ENCODE peak calls at places on chromosomes 11 and 22, in five cellular contexts. One of them, this sample, is unnamed.

GRCh38 chr11:44737686-44738085 is 10.9 kb downstream of the TSPAN18 start:
- DNase-seq in NCI-H2081: no peak
- DNase-seq in T-cell: no peak
- DNase-seq in hypothalamus: no peak
- DNase-seq in ovary: no peak
- DNase-seq in this sample: no peak

GRCh38 chr11:120516461-120517389 is 5.2 kb downstream of the GRIK4 start:
- DNase-seq in hypothalamus: no peak
- DNase-seq in ovary: no peak
- DNase-seq in T-cell: no peak
- DNase-seq in NCI-H2081: no peak
- DNase-seq in this sample: no peak

GRCh38 chr11:47248664-47249377 is at the start of gene ACP2:
- DNase-seq in ovary: peak; percentile 83
- DNase-seq in NCI-H2081: peak; percentile 87
- DNase-seq in T-cell: peak; percentile 79
- DNase-seq in hypothalamus: peak; percentile 87
- DNase-seq in this sample: peak; percentile 92

GRCh38 chr22:46010951-46011626 is 34.1 kb upstream of the WNT7B start:
- DNase-seq in NCI-H2081: no peak
- DNase-seq in ovary: no peak
- DNase-seq in T-cell: no peak
- DNase-seq in hypothalamus: peak; percentile 87
- DNase-seq in this sample: no peak

GRCh38 chr11:68014157-68014965 is 4.2 kb downstream of the ALDH3B1 start:
- DNase-seq in hypothalamus: no peak
- DNase-seq in NCI-H2081: no peak
- DNase-seq in T-cell: no peak
- DNase-seq in ovary: peak; percentile 51
- DNase-seq in this sample: no peak

GRCh38 chr22:42990131-42990838 is 24.7 kb downstream of the PACSIN2 start:
- DNase-seq in T-cell: no peak
- DNase-seq in hypothalamus: no peak
- DNase-seq in NCI-H2081: no peak
- DNase-seq in ovary: no peak
- DNase-seq in this sample: no peak

GRCh38 chr22:35192121-35192918 is 65.0 kb upstream of the HMGXB4 start:
- DNase-seq in NCI-H2081: no peak
- DNase-seq in ovary: no peak
- DNase-seq in T-cell: no peak
- DNase-seq in hypothalamus: no peak
- DNase-seq in this sample: no peak

GRCh38 chr11:91978747-91979146 is 245.9 kb upstream of the FAT3 start:
- DNase-seq in NCI-H2081: no peak
- DNase-seq in T-cell: no peak
- DNase-seq in hypothalamus: no peak
- DNase-seq in ovary: no peak
- DNase-seq in this sample: no peak

GRCh38 chr22:42743501-42743991 is 22.9 kb upstream of the A4GALT start:
- DNase-seq in ovary: peak; percentile 82
- DNase-seq in NCI-H2081: peak; percentile 10
- DNase-seq in T-cell: no peak
- DNase-seq in hypothalamus: no peak
- DNase-seq in this sample: no peak

GRCh38 chr22:40231618-40232313 is 54.0 kb downstream of the TNRC6B start:
- DNase-seq in NCI-H2081: no peak
- DNase-seq in ovary: no peak
- DNase-seq in hypothalamus: no peak
- DNase-seq in T-cell: no peak
- DNase-seq in this sample: no peak

GRCh38 chr11:77473001-77473800 is 693 bp downstream of the PAK1 start:
- DNase-seq in T-cell: peak; percentile 60
- DNase-seq in NCI-H2081: peak; percentile 28
- DNase-seq in ovary: peak; percentile 65
- DNase-seq in hypothalamus: no peak
- DNase-seq in this sample: peak; percentile 65

GRCh38 chr11:103601230-103601846 is 435.1 kb upstream of the DDI1 start:
- DNase-seq in NCI-H2081: peak; percentile 60
- DNase-seq in hypothalamus: peak; percentile 15
- DNase-seq in ovary: no peak
- DNase-seq in T-cell: peak; percentile 0
- DNase-seq in this sample: no peak

GRCh38 chr11:2293396-2294339 is 8.1 kb downstream of the C11orf21 start:
- DNase-seq in hypothalamus: no peak
- DNase-seq in T-cell: no peak
- DNase-seq in NCI-H2081: no peak
- DNase-seq in ovary: no peak
- DNase-seq in this sample: no peak

GRCh38 chr11:86116386-86116726 is 47.5 kb upstream of the PICALM start:
- DNase-seq in ovary: no peak
- DNase-seq in T-cell: no peak
- DNase-seq in NCI-H2081: no peak
- DNase-seq in hypothalamus: no peak
- DNase-seq in this sample: no peak

GRCh38 chr11:10400856-10401255 is 54.2 kb upstream of the AMPD3 start:
- DNase-seq in NCI-H2081: no peak
- DNase-seq in ovary: no peak
- DNase-seq in T-cell: no peak
- DNase-seq in hypothalamus: no peak
- DNase-seq in this sample: no peak

This sample was measured in naive thymus-derived CD8-positive, alpha-beta T cell.